ENCODE peak calls at places on chromosome 22, in six cellular contexts. V, W, S, Q, L and H are unnamed samples.

GRCh38 chr22:27726726-27727449 is 74.7 kb downstream of the MN1 start:
- DNase-seq in V (no peak), W (peak), S (peak), Q (peak), L (peak), H (no peak)

GRCh38 chr22:46355369-46355995 is 20.0 kb downstream of the TRMU start:
- DNase-seq in V (no peak), W (peak), S (peak), Q (peak), L (no peak), H (no peak)

GRCh38 chr22:33274214-33274828 is 216.1 kb upstream of the SYN3 start:
- DNase-seq in V (no peak), W (no peak), S (no peak), Q (no peak), L (no peak), H (peak)

GRCh38 chr22:21927174-21927823 is 25.3 kb downstream of the PPM1F start:
- DNase-seq in V (no peak), W (no peak), S (no peak), Q (no peak), L (no peak), H (no peak)

GRCh38 chr22:35491908-35492380 is 48.7 kb upstream of the RASD2 start:
- DNase-seq in V (no peak), W (no peak), S (no peak), Q (no peak), L (no peak), H (no peak)

GRCh38 chr22:46891382-46891951 is 129.0 kb downstream of the TBC1D22A start:
- DNase-seq in V (no peak), W (no peak), S (no peak), Q (no peak), L (no peak), H (no peak)

GRCh38 chr22:32995335-32995734 is 62.8 kb downstream of the SYN3 start:
- DNase-seq in V (no peak), W (no peak), S (no peak), Q (no peak), L (no peak), H (no peak)

GRCh38 chr22:43337385-43337784 is 5.8 kb downstream of the SCUBE1 start:
- DNase-seq in V (no peak), W (no peak), S (no peak), Q (no peak), L (no peak), H (no peak)

GRCh38 chr22:42459273-42460040 is 27.3 kb upstream of the NFAM1 start:
- DNase-seq in V (no peak), W (no peak), S (no peak), Q (peak), L (no peak), H (no peak)

GRCh38 chr22:19517919-19518567 is 6.2 kb downstream of the CLDN5 start:
- DNase-seq in V (no peak), W (no peak), S (no peak), Q (no peak), L (peak), H (no peak)

GRCh38 chr22:19515654-19516377 is 8.4 kb downstream of the CLDN5 start:
- DNase-seq in V (no peak), W (no peak), S (no peak), Q (no peak), L (no peak), H (no peak)

GRCh38 chr22:19518568-19519030 is 5.6 kb downstream of the CLDN5 start:
- DNase-seq in V (no peak), W (no peak), S (no peak), Q (no peak), L (no peak), H (no peak)

GRCh38 chr22:19516378-19517170 is 7.6 kb downstream of the CLDN5 start:
- DNase-seq in V (no peak), W (no peak), S (no peak), Q (no peak), L (no peak), H (no peak)

DNA sequence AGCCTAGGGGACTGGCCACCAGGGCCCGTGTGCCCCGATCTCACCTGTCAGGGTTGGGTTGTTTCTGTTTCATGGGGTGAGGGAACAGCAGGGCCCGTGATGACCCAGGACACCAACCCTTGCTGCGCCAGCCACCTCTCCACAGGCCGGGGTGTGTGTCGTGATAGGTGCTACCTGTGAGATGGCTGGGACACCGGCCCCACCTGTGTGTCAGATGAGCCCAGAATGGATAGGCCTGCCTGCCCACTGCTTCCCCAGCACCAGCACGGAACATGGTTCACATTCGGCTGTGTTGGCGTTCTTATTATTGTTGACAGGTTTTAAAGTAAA is 7.1 kb downstream of the CLDN5 start:
- DNase-seq in V (no peak), W (no peak), S (no peak), Q (no peak), L (no peak), H (no peak)
- H3K27ac ChIP-seq in V (no peak), W (no peak), S (no peak), Q (no peak), L (no peak), H (no peak)

GRCh38 chr22:29856496-29856895 is 18.4 kb upstream of the ASCC2 start:
- DNase-seq in V (no peak), W (no peak), S (no peak), Q (no peak), L (no peak), H (no peak)
- H3K27ac ChIP-seq in V (no peak), W (no peak), S (no peak), Q (no peak), L (no peak), H (no peak)

DNA sequence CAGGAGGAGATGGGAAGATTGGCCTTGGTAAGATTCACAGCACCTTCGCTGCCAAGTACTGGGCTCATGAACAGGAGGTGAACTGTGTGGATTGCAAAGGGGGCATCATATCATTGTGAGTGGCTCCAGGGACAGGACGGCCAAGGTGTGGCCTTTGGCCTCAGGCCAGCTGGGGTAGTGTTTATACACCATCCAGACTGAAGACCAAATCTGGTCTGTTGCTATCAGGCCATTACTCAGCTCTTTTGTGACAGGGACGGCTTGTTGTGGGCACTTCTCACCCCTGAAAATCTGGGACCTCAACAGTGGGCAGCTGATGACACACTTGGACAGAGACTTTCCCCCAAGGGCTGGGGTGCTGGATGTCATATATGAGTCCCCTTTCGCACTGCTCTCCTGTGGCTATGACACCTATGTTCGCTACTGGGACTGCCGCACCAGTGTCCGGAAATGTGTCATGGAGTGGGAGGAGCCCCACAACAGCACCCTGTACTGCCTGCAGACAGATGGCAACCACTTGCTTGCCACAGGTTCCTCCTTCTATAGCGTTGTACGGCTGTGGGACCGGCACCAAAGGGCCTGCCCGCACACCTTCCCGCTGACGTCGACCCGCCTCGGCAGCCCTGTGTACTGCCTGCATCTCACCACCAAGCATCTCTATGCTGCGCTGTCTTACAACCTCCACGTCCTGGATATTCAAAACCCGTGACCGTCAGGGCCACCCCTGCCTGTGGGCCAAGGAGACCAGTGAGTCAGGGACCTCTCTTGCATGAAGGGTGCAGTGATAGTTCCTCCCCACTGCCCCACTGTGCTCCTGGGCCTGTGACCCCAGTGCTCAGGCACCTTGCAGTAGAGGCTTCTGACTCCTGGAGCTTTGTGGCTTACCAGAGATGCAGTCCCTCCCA is 83.6 kb downstream of the BCR start:
- DNase-seq in V (no peak), W (no peak), S (no peak), Q (peak), L (no peak), H (no peak)
- H3K27ac ChIP-seq in V (no peak), W (no peak), S (no peak), Q (peak), L (no peak), H (no peak)

GRCh38 chr22:45318168-45318557 is 8.4 kb downstream of the FAM118A start:
- DNase-seq in V (no peak), W (peak), S (no peak), Q (peak), L (peak), H (no peak)

GRCh38 chr22:45317551-45318167 is 7.9 kb downstream of the FAM118A start:
- DNase-seq in V (no peak), W (peak), S (no peak), Q (no peak), L (peak), H (no peak)

GRCh38 chr22:45320326-45320976 is 10.7 kb downstream of the FAM118A start:
- DNase-seq in V (no peak), W (peak), S (no peak), Q (no peak), L (no peak), H (no peak)

GRCh38 chr22:45319319-45319675 is 9.6 kb downstream of the FAM118A start:
- DNase-seq in V (no peak), W (peak), S (no peak), Q (no peak), L (no peak), H (no peak)

DNA sequence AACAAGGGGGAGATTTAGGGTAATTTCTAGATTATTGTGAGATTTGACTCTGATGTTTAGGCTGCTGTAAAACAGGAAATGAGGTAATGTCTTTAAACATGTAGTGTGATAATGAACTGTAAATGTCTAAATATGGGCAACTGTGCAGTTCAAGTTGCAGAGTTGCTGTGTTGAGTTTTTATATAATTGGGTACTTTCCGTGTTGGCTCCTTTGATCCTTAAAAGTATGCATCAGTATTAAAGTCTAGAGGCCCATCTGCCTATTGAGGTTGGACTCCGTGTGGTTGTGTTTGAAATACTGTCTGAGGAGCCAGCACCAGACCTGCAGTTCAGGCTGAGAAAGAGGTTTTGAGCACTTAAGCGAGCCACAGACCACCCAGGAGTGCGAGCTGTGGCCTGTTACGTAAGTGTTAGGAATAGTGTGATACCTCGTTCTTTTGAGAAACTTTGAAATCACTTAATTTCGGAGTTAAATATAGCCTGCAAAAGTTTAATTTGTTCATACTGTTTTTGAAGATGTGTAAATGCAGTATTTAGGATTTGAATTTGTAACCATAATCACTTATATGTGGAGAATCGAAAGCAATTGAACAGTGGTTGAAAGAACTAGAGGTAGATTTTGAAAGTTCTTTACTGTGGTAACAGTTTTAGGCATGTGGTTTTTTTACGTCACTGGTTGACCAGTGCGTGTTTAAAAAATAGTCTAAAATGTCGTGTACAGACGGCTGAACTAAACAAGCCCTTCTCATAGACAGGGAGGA is 9.0 kb downstream of the FAM118A start:
- DNase-seq in V (no peak), W (peak), S (no peak), Q (no peak), L (no peak), H (no peak)
- H3K27ac ChIP-seq in V (peak), W (peak), S (no peak), Q (peak), L (peak), H (no peak)

GRCh38 chr22:41216984-41217383 is 11.9 kb downstream of the L3MBTL2 start:
- DNase-seq in V (no peak), W (peak), S (no peak), Q (no peak), L (no peak), H (no peak)

GRCh38 chr22:41215409-41215808 is 10.3 kb downstream of the L3MBTL2 start:
- DNase-seq in V (no peak), W (no peak), S (no peak), Q (no peak), L (no peak), H (no peak)

GRCh38 chr22:41217553-41218157 is 12.5 kb downstream of the L3MBTL2 start:
- DNase-seq in V (no peak), W (peak), S (peak), Q (peak), L (no peak), H (no peak)

DNA sequence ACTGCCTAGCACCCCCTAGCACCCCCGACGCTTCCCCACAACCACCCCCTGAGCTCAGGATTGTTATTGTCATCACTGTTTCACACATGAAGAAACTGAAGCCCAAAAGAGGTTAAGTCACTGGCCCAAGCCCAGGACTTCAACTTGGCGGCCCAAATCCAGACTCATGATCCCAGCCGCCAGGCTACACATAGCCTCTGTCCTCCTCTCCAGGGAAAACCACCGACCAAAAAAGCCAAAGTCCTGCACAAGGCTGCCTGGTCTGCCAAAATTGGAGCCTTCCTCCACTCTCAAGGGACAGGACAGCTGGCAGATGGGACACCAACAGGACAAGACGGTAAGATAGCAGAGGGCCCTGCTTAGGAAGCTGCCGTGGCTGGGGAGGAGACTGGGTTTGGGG is 10.8 kb downstream of the L3MBTL2 start:
- DNase-seq in V (no peak), W (no peak), S (no peak), Q (no peak), L (no peak), H (no peak)
- H3K27ac ChIP-seq in V (no peak), W (no peak), S (no peak), Q (no peak), L (no peak), H (no peak)